ENCODE peak calls at places on chromosomes 12 and 14, in nine cellular contexts. S, H, C, Z, T, D, K, G and U are unnamed samples.

GRCh38 chr12:3641428-3641883 is 111.5 kb downstream of the CRACR2A start:
- DNase-seq in H (no peak), Z (no peak), C (no peak), S (no peak), K (no peak), G (no peak), T (no peak), D (no peak), U (no peak)

GRCh38 chr14:60946773-60947172 is 34.1 kb downstream of the TRMT5 start:
- DNase-seq in T (no peak), Z (no peak), G (no peak), K (no peak), S (no peak), H (no peak), D (no peak), C (no peak), U (no peak)

GRCh38 chr12:32270818-32271710 is 128.3 kb upstream of the FGD4 start:
- DNase-seq in T (no peak), Z (no peak), H (no peak), S (no peak), G (no peak), K (no peak), C (no peak), D (no peak), U (no peak)

GRCh38 chr12:132427999-132428871 is 61.7 kb upstream of the FBRSL1 start:
- DNase-seq in G (no peak), C (no peak), H (no peak), Z (no peak), K (no peak), S (no peak), T (no peak), D (no peak), U (no peak)

GRCh38 chr14:105836730-105837129 is 310.3 kb downstream of the TMEM121 start:
- DNase-seq in C (no peak), Z (no peak), G (no peak), T (no peak), H (no peak), D (no peak), S (no peak), K (no peak), U (no peak)

GRCh38 chr12:47078733-47079364 is 572 bp upstream of the PCED1B start:
- DNase-seq in C (peak; percentile 53), Z (peak; percentile 45), H (peak; percentile 41), T (no peak), K (peak; percentile 74), S (peak; percentile 71), G (no peak), D (no peak), U (peak; percentile 59)

GRCh38 chr12:105705765-105706164 is 375.3 kb downstream of the C12orf75 start:
- DNase-seq in Z (peak; percentile 53), D (no peak), G (peak; percentile 59), C (peak; percentile 79), H (peak; percentile 60), K (peak; percentile 78), S (peak; percentile 54), T (no peak), U (peak; percentile 18)

GRCh38 chr12:110330544-110330943 is 49.5 kb downstream of the ATP2A2 start:
- DNase-seq in S (no peak), G (peak; percentile 88), K (no peak), C (no peak), H (no peak), Z (no peak), T (no peak), D (no peak), U (peak; percentile 35)

GRCh38 chr12:162467-163307 is 51.3 kb downstream of the SLC6A12 start:
- DNase-seq in T (no peak), K (no peak), D (no peak), C (no peak), S (no peak), G (peak; percentile 57), Z (no peak), H (no peak), U (peak; percentile 48)

GRCh38 chr12:65602579-65603295 is 221.5 kb upstream of the HMGA2 start:
- DNase-seq in Z (peak; percentile 80), T (peak; percentile 39), D (peak; percentile 5), S (peak; percentile 82), K (peak; percentile 86), C (peak; percentile 71), H (peak; percentile 84), G (peak; percentile 79), U (peak; percentile 64)

DNA sequence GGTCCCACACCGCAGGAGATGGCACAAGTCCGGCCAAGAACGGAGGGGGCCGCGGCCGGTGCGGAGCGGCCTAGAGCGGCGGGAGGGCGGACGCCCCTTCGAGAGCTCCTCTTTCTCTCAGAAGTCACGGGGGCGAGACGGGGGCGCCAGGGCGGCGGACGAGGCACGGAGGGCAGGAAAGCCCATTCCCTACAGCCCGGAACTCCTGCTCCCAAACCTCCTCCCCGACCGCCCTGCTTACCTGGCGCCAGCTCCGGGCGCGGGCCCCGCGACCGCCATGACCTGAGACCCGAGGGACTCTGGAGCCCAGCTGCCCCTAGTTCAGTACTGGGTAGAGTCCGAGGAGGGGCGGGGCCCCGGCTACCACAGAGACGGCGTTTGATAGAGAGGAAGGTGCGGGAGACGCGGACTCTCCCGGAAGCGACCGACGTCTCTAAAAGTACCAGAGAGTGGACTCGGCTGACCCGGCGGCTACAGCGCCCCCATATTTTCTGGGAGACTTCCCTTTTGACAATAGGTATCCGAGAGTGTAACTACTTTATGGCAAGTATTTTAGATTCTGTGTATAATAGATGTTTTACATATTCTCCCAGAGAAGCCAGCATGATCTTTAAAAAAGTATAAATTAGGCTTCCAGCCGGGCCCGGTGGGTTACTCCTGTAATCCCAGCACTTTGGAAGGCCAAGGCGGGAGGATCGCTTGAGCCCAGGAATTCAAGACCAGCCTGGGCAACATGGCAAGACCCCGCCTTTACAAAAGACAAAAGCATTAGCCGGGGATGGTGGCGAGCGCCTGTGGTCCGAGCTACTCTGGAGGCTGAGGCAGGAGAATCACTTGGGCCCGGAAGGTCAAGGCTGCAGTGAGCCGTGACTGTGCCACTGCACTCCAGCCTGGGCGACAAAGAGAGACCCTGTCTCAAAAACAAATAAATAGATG is at the start of gene ABCD4:
- DNase-seq in T (peak; percentile 90), D (peak; percentile 76), S (peak; percentile 98), C (peak; percentile 89), K (peak; percentile 97), G (peak; percentile 95), H (peak; percentile 93), Z (peak; percentile 96), U (peak; percentile 92)
- TF ChIP-seq POLR2A in T (peak; percentile 100), D (peak; percentile 80), S (peak; percentile 88), C (peak; percentile 18), K (peak; percentile 84), G (peak; percentile 83), H (peak; percentile 87), Z (peak; percentile 84), U (peak; percentile 67)

DNA sequence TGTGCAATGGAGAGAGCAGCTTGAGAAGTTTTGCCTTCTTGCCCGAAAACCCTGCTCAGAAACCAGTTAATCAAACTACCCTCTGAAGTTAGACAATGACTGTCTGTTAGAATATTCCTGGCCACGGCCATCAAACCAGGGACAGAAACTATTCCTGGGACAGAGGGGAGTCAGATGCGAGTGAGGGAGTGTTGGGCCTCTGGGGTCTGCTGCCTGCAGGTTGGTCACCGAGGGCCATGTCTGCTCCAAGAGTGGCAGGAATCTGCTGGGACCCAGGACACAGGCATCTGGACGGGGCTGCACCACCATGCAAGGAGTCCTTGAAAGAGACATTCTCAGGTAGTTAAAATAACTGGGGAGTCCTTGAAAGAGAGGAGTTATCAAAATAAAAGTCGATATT is 16.9 kb upstream of the EIF2B2 start:
- DNase-seq in C (no peak), T (no peak), G (no peak), K (peak; percentile 42), H (no peak), Z (no peak), D (no peak), S (peak; percentile 13), U (no peak)
- TF ChIP-seq POLR2A in C (no peak), T (no peak), G (no peak), K (no peak), H (no peak), Z (no peak), D (no peak), S (no peak), U (no peak)

GRCh38 chr12:6336079-6336858 is 5.6 kb downstream of the TNFRSF1A start:
- DNase-seq in H (peak; percentile 95), T (peak; percentile 96), S (peak; percentile 93), D (no peak), G (peak; percentile 96), Z (peak; percentile 92), C (peak; percentile 97), K (peak; percentile 97), U (peak; percentile 60)

GRCh38 chr12:6335451-6336078 is 6.3 kb downstream of the TNFRSF1A start:
- DNase-seq in D (peak; percentile 85), C (peak; percentile 82), S (peak; percentile 93), G (peak; percentile 94), Z (peak; percentile 84), K (peak; percentile 92), H (peak; percentile 85), T (no peak), U (peak; percentile 77)

GRCh38 chr12:6338955-6339761 is 2.7 kb downstream of the TNFRSF1A start:
- DNase-seq in D (no peak), C (no peak), G (no peak), K (no peak), S (no peak), Z (no peak), T (no peak), H (no peak), U (no peak)

GRCh38 chr12:6337958-6338406 is 3.9 kb downstream of the TNFRSF1A start:
- DNase-seq in G (peak; percentile 72), D (no peak), K (no peak), S (no peak), H (no peak), Z (no peak), C (no peak), T (no peak), U (no peak)

GRCh38 chr12:6336859-6337744 is 4.8 kb downstream of the TNFRSF1A start:
- DNase-seq in D (no peak), H (peak; percentile 73), G (peak; percentile 97), K (no peak), Z (peak; percentile 62), T (no peak), S (peak; percentile 85), C (no peak), U (no peak)
- TF ChIP-seq POLR2A in D (no peak), H (peak; percentile 62), G (peak; percentile 55), K (peak; percentile 10), Z (no peak), T (no peak), S (no peak), C (no peak), U (no peak)

GRCh38 chr12:42261708-42262107 is 23.7 kb upstream of the YAF2 start:
- DNase-seq in G (no peak), D (no peak), S (no peak), H (no peak), K (no peak), T (no peak), Z (no peak), C (no peak), U (no peak)

GRCh38 chr12:42260518-42260917 is 22.5 kb upstream of the YAF2 start:
- DNase-seq in K (no peak), C (no peak), T (no peak), S (no peak), Z (no peak), H (no peak), D (no peak), G (no peak), U (no peak)

GRCh38 chr12:42259699-42260098 is 21.7 kb upstream of the YAF2 start:
- DNase-seq in T (no peak), C (no peak), Z (no peak), H (no peak), D (no peak), K (no peak), G (no peak), S (no peak), U (no peak)

GRCh38 chr12:42255221-42255874 is 17.3 kb upstream of the YAF2 start:
- DNase-seq in G (no peak), Z (no peak), S (no peak), H (peak; percentile 12), K (no peak), D (no peak), C (no peak), T (no peak), U (no peak)

GRCh38 chr12:42255875-42256261 is 17.8 kb upstream of the YAF2 start:
- DNase-seq in T (no peak), D (no peak), G (no peak), C (no peak), Z (no peak), K (no peak), S (no peak), H (no peak), U (no peak)
- TF ChIP-seq POLR2A in T (no peak), D (no peak), G (no peak), C (no peak), Z (no peak), K (no peak), S (no peak), H (no peak), U (no peak)